ENCODE peak calls at places on chromosomes 12 and 14, in nine cellular contexts. T is left ventricle myocardium inferior, A is HCT116, U is progenitor cell of endocrine pancreas, G is fibroblast of pulmonary artery, J is body of pancreas, Y is bronchial epithelial cell, M is endothelial cell, P is cardiac muscle cell. O is an unnamed sample.

GRCh38 chr14:106459971-106460730 is 933.8 kb downstream of the TMEM121 start:
- DNase-seq in P (no peak), T (no peak), G (no peak), Y (no peak), A (no peak), M (no peak), U (no peak), J (no peak), O (no peak)

GRCh38 chr12:30859226-30859625 is 67.3 kb upstream of the TSPAN11 start:
- DNase-seq in A (no peak), J (no peak), T (no peak), P (no peak), G (no peak), U (no peak), Y (no peak), M (no peak), O (no peak)

GRCh38 chr12:13289644-13290285 is 93.2 kb downstream of the EMP1 start:
- DNase-seq in J (no peak), G (peak; percentile 3), U (no peak), A (no peak), Y (peak; percentile 10), T (no peak), P (no peak), M (no peak), O (no peak)

GRCh38 chr14:23060536-23061260 is 3.4 kb upstream of the CDH24 start:
- DNase-seq in J (no peak), T (no peak), A (no peak), Y (no peak), P (no peak), M (no peak), G (no peak), U (no peak), O (no peak)

GRCh38 chr14:68624541-68625220 is 168.2 kb downstream of the ZFP36L1 start:
- DNase-seq in A (no peak), M (no peak), T (no peak), P (no peak), J (no peak), Y (no peak), U (no peak), G (no peak), O (peak; percentile 58)

GRCh38 chr12:124664395-124665111 is 97.1 kb upstream of the NCOR2 start:
- DNase-seq in A (no peak), P (no peak), J (no peak), U (no peak), Y (no peak), T (no peak), M (no peak), G (peak; percentile 42), O (no peak)

GRCh38 chr14:71554959-71555612 is 377.1 kb upstream of the RGS6 start:
- DNase-seq in P (no peak), M (no peak), G (no peak), A (no peak), Y (no peak), U (no peak), J (no peak), T (no peak), O (no peak)

GRCh38 chr12:94070520-94070919 is 77.9 kb upstream of the PLXNC1 start:
- DNase-seq in P (no peak), U (no peak), T (no peak), G (no peak), J (no peak), Y (no peak), A (no peak), M (no peak), O (no peak)

GRCh38 chr14:38546932-38547551 is 291.1 kb upstream of the CLEC14A start:
- DNase-seq in P (no peak), U (no peak), A (no peak), M (no peak), J (no peak), T (no peak), G (no peak), Y (no peak), O (no peak)

GRCh38 chr12:114038962-114039361 is 72.8 kb upstream of the RBM19 start:
- DNase-seq in T (no peak), U (no peak), Y (no peak), G (no peak), P (no peak), A (no peak), J (no peak), M (no peak), O (no peak)

GRCh38 chr12:124500232-124501079 is 67.0 kb downstream of the NCOR2 start:
- DNase-seq in U (peak; percentile 30), A (no peak), J (peak; percentile 77), M (peak; percentile 47), Y (peak; percentile 49), T (no peak), G (peak; percentile 64), P (peak; percentile 77), O (no peak)

GRCh38 chr12:114166360-114166759 is 200.2 kb upstream of the RBM19 start:
- DNase-seq in U (peak; percentile 23), A (peak; percentile 24), M (peak; percentile 62), Y (no peak), P (peak; percentile 79), T (no peak), G (peak; percentile 68), J (no peak), O (no peak)

GRCh38 chr14:62694075-62694474 is 351.2 kb downstream of the KCNH5 start:
- DNase-seq in Y (peak; percentile 87), A (no peak), J (no peak), P (no peak), M (no peak), G (peak; percentile 97), T (no peak), U (no peak), O (no peak)

GRCh38 chr12:71602745-71603577 is 60.7 kb downstream of the ZFC3H1 start:
- DNase-seq in G (no peak), M (no peak), T (no peak), U (no peak), Y (no peak), J (no peak), A (no peak), P (no peak), O (no peak)

GRCh38 chr12:122227341-122227740 is 1.5 kb upstream of the DIABLO start:
- DNase-seq in M (no peak), U (no peak), A (no peak), G (no peak), T (no peak), Y (no peak), P (no peak), J (no peak), O (no peak)

GRCh38 chr14:77520626-77521025 is 22.0 kb upstream of the ISM2 start:
- DNase-seq in P (no peak), Y (no peak), A (no peak), T (no peak), M (no peak), U (no peak), J (no peak), G (no peak), O (no peak)

DNA sequence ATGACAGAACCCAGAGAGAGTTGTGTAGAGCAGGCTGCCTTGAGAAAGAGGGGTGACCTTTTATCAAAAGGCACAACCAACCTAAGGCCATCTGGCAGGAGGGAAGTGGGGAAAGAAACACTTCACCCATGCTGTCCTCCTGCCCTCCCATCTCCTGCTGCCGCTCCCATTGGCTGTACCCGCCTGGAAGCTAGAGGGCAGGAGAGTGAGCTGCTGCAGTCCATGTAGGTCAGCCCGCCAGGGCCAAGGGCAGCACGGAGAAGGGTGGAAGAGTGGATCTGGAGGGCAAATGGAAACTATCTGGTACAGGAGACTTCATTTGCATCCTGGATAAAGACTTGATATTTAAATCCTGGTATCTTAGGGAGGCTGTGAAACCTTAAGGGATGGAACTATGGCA is 11.5 kb upstream of the CABP1 start:
- DNase-seq in Y (no peak), T (no peak), P (peak; percentile 64), M (peak; percentile 22), U (no peak), J (peak; percentile 19), A (no peak), G (no peak), O (no peak)
- TF ChIP-seq CTCF in Y (no peak), T (peak; percentile 54), P (peak; percentile 18), M (no peak), U (no peak), J (no peak), A (peak; percentile 53), G (peak; percentile 30), O (no peak)

GRCh38 chr14:75158843-75159614 is 17.4 kb downstream of the TMED10 start:
- DNase-seq in J (no peak), U (no peak), M (no peak), G (no peak), Y (peak; percentile 35), A (no peak), P (no peak), T (no peak), O (no peak)

GRCh38 chr14:75165586-75166391 is 10.6 kb downstream of the TMED10 start:
- DNase-seq in Y (no peak), U (no peak), G (peak; percentile 82), M (no peak), J (peak; percentile 66), A (no peak), P (no peak), T (no peak), O (no peak)

GRCh38 chr14:75163677-75164076 is 12.7 kb downstream of the TMED10 start:
- DNase-seq in M (no peak), Y (no peak), T (no peak), J (no peak), G (no peak), P (no peak), U (no peak), A (no peak), O (no peak)

GRCh38 chr14:75164809-75165208 is 11.6 kb downstream of the TMED10 start:
- DNase-seq in P (no peak), J (no peak), G (no peak), U (no peak), T (no peak), Y (no peak), A (no peak), M (no peak), O (no peak)

DNA sequence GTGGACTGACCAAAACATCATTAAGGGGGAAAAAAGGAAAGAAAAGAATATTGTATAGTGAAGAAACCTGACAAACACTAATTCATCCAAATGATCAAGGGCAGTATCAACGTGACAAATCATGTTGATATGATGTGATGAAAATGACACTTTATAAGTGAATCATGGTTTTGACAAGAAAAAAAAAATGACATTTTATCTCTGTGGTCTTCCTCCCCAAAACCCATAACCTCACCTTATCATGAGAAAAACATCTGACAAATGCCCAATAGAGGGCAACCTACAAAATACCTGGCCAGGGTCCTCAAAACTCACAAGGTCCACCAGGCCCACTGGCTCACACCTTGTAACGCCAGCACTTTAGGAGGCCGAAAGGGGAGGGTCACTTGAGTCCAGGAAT is 13.8 kb downstream of the TMED10 start:
- DNase-seq in T (no peak), A (no peak), G (no peak), U (no peak), P (no peak), M (no peak), Y (no peak), J (no peak), O (no peak)
- TF ChIP-seq CTCF in T (no peak), A (no peak), G (no peak), U (no peak), P (no peak), M (no peak), Y (no peak), J (no peak), O (no peak)

GRCh38 chr12:19507823-19508222 is 68.5 kb downstream of the AEBP2 start:
- DNase-seq in J (no peak), T (no peak), Y (no peak), G (peak; percentile 66), A (no peak), U (no peak), M (no peak), P (no peak), O (no peak)
- TF ChIP-seq CTCF in J (no peak), T (peak; percentile 56), Y (no peak), G (peak; percentile 43), A (no peak), U (peak; percentile 18), M (no peak), P (peak; percentile 39), O (no peak)

GRCh38 chr12:65282840-65283239 is 4.4 kb downstream of the MSRB3 start:
- DNase-seq in Y (no peak), M (no peak), J (no peak), P (no peak), U (no peak), T (no peak), A (no peak), G (no peak), O (no peak)
- TF ChIP-seq CTCF in Y (no peak), M (no peak), J (no peak), P (no peak), U (no peak), T (no peak), A (peak; percentile 9), G (peak; percentile 21), O (no peak)